ENCODE peak calls at places on chromosome 5, in seven cellular contexts. One of them, this sample, is unnamed.

GRCh38 chr5:83513081-83513480 is 41.5 kb downstream of the VCAN start:
- DNase-seq in body of pancreas: no peak
- DNase-seq in choroid plexus epithelial cell: no peak
- DNase-seq in GM12878: no peak
- DNase-seq in coronary artery: no peak
- DNase-seq in PC-3: no peak
- DNase-seq in mucosa of descending colon: no peak
- DNase-seq in this sample: no peak

GRCh38 chr5:136374003-136374402 is 8.7 kb upstream of the TRPC7 start:
- DNase-seq in PC-3: peak; percentile 64
- DNase-seq in choroid plexus epithelial cell: peak; percentile 65
- DNase-seq in mucosa of descending colon: no peak
- DNase-seq in GM12878: no peak
- DNase-seq in coronary artery: no peak
- DNase-seq in body of pancreas: no peak
- DNase-seq in this sample: peak; percentile 11

GRCh38 chr5:67921004-67921601 is 294.5 kb upstream of the PIK3R1 start:
- DNase-seq in mucosa of descending colon: no peak
- DNase-seq in body of pancreas: no peak
- DNase-seq in PC-3: no peak
- DNase-seq in coronary artery: no peak
- DNase-seq in GM12878: no peak
- DNase-seq in choroid plexus epithelial cell: peak; percentile 6
- DNase-seq in this sample: no peak

GRCh38 chr5:133324058-133324457 is 272.2 kb downstream of the HSPA4 start:
- DNase-seq in coronary artery: no peak
- DNase-seq in mucosa of descending colon: no peak
- DNase-seq in PC-3: no peak
- DNase-seq in body of pancreas: no peak
- DNase-seq in GM12878: no peak
- DNase-seq in choroid plexus epithelial cell: no peak
- DNase-seq in this sample: no peak

GRCh38 chr5:140557965-140558364 is 692 bp upstream of the SRA1 start:
- DNase-seq in coronary artery: no peak
- DNase-seq in choroid plexus epithelial cell: no peak
- DNase-seq in GM12878: no peak
- DNase-seq in body of pancreas: no peak
- DNase-seq in PC-3: no peak
- DNase-seq in mucosa of descending colon: no peak
- DNase-seq in this sample: no peak

GRCh38 chr5:15807248-15807647 is 307.3 kb downstream of the FBXL7 start:
- DNase-seq in coronary artery: no peak
- DNase-seq in body of pancreas: peak; percentile 36
- DNase-seq in mucosa of descending colon: no peak
- DNase-seq in choroid plexus epithelial cell: peak; percentile 58
- DNase-seq in GM12878: no peak
- DNase-seq in PC-3: no peak
- DNase-seq in this sample: no peak

GRCh38 chr5:125695994-125696679 is 727.1 kb upstream of the GRAMD2B start:
- DNase-seq in mucosa of descending colon: no peak
- DNase-seq in PC-3: peak; percentile 28
- DNase-seq in coronary artery: no peak
- DNase-seq in body of pancreas: no peak
- DNase-seq in choroid plexus epithelial cell: no peak
- DNase-seq in GM12878: no peak
- DNase-seq in this sample: no peak

GRCh38 chr5:124453221-124454032 is 293.0 kb downstream of the ZNF608 start:
- DNase-seq in choroid plexus epithelial cell: peak; percentile 73
- DNase-seq in PC-3: peak; percentile 65
- DNase-seq in coronary artery: no peak
- DNase-seq in mucosa of descending colon: no peak
- DNase-seq in body of pancreas: no peak
- DNase-seq in GM12878: peak; percentile 83
- DNase-seq in this sample: no peak

GRCh38 chr5:129367883-129368282 is 92.2 kb upstream of the ADAMTS19 start:
- DNase-seq in PC-3: no peak
- DNase-seq in coronary artery: no peak
- DNase-seq in GM12878: no peak
- DNase-seq in choroid plexus epithelial cell: peak; percentile 18
- DNase-seq in body of pancreas: no peak
- DNase-seq in mucosa of descending colon: no peak
- DNase-seq in this sample: no peak

GRCh38 chr5:33105521-33105941 is 335.2 kb upstream of the TARS1 start:
- DNase-seq in choroid plexus epithelial cell: peak; percentile 64
- DNase-seq in body of pancreas: no peak
- DNase-seq in GM12878: no peak
- DNase-seq in coronary artery: no peak
- DNase-seq in PC-3: peak; percentile 45
- DNase-seq in mucosa of descending colon: no peak
- DNase-seq in this sample: no peak

GRCh38 chr5:17187401-17187800 is 30.0 kb upstream of the BASP1 start:
- DNase-seq in GM12878: no peak
- DNase-seq in mucosa of descending colon: no peak
- DNase-seq in coronary artery: no peak
- DNase-seq in body of pancreas: no peak
- DNase-seq in choroid plexus epithelial cell: no peak
- DNase-seq in PC-3: peak; percentile 98
- DNase-seq in this sample: no peak

GRCh38 chr5:852431-853401 is 1.9 kb upstream of the ZDHHC11 start:
- DNase-seq in coronary artery: no peak
- DNase-seq in body of pancreas: no peak
- DNase-seq in choroid plexus epithelial cell: no peak
- DNase-seq in mucosa of descending colon: no peak
- DNase-seq in GM12878: no peak
- DNase-seq in PC-3: no peak
- DNase-seq in this sample: no peak

GRCh38 chr5:120684213-120684612 is 220.1 kb downstream of the PRR16 start:
- DNase-seq in mucosa of descending colon: no peak
- DNase-seq in coronary artery: no peak
- DNase-seq in GM12878: no peak
- DNase-seq in body of pancreas: no peak
- DNase-seq in choroid plexus epithelial cell: peak; percentile 60
- DNase-seq in PC-3: peak; percentile 51
- DNase-seq in this sample: no peak

GRCh38 chr5:72246954-72247442 is 73.0 kb downstream of the MRPS27 start:
- DNase-seq in PC-3: peak; percentile 63
- DNase-seq in body of pancreas: no peak
- DNase-seq in coronary artery: no peak
- DNase-seq in GM12878: no peak
- DNase-seq in mucosa of descending colon: no peak
- DNase-seq in choroid plexus epithelial cell: peak; percentile 62
- DNase-seq in this sample: no peak

GRCh38 chr5:431001-431710 is 11.8 kb upstream of the EXOC3 start:
- DNase-seq in GM12878: no peak
- DNase-seq in mucosa of descending colon: peak; percentile 79
- DNase-seq in PC-3: peak; percentile 62
- DNase-seq in body of pancreas: no peak
- DNase-seq in choroid plexus epithelial cell: peak; percentile 43
- DNase-seq in coronary artery: peak; percentile 71
- DNase-seq in this sample: peak; percentile 19

GRCh38 chr5:95959964-95960801 is 1.5 kb downstream of the ELL2 start:
- DNase-seq in body of pancreas: peak; percentile 50
- DNase-seq in choroid plexus epithelial cell: peak; percentile 56
- DNase-seq in coronary artery: peak; percentile 77
- DNase-seq in mucosa of descending colon: peak; percentile 33
- DNase-seq in PC-3: no peak
- DNase-seq in GM12878: no peak
- DNase-seq in this sample: peak; percentile 9
- TF ChIP-seq CTCF in body of pancreas: peak; percentile 41
- TF ChIP-seq CTCF in choroid plexus epithelial cell: peak; percentile 10
- TF ChIP-seq CTCF in coronary artery: no peak
- TF ChIP-seq CTCF in mucosa of descending colon: no peak
- TF ChIP-seq CTCF in PC-3: no peak
- TF ChIP-seq CTCF in GM12878: peak; percentile 13
- TF ChIP-seq CTCF in this sample: no peak

GRCh38 chr5:118558871-118559270 is 429.5 kb downstream of the DTWD2 start:
- DNase-seq in body of pancreas: no peak
- DNase-seq in PC-3: no peak
- DNase-seq in coronary artery: no peak
- DNase-seq in GM12878: no peak
- DNase-seq in mucosa of descending colon: no peak
- DNase-seq in choroid plexus epithelial cell: no peak
- DNase-seq in this sample: no peak

GRCh38 chr5:118561235-118561634 is 427.1 kb downstream of the DTWD2 start:
- DNase-seq in GM12878: no peak
- DNase-seq in PC-3: no peak
- DNase-seq in coronary artery: no peak
- DNase-seq in mucosa of descending colon: no peak
- DNase-seq in body of pancreas: no peak
- DNase-seq in choroid plexus epithelial cell: no peak
- DNase-seq in this sample: no peak

GRCh38 chr5:118557103-118557805 is 431.1 kb downstream of the DTWD2 start:
- DNase-seq in choroid plexus epithelial cell: no peak
- DNase-seq in mucosa of descending colon: no peak
- DNase-seq in GM12878: no peak
- DNase-seq in coronary artery: no peak
- DNase-seq in body of pancreas: no peak
- DNase-seq in PC-3: no peak
- DNase-seq in this sample: no peak

DNA sequence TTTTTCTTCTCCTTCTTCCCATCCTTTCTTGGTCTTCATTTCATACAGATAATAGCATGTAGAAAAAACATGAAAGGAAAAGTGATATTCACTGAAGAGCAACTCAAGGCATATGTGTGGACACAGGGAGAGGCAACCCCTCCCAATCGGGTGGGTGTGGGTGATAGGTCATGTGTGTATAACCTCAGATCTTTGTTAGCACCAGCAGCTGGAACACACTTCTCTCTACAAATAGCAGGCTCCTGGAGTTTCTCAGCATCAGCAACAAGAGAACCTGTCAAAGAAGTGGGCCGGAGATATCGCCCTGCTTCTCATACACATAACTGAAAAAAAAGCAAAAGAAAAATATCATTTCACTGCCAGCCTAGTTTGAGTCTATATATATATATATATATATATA is 426.4 kb downstream of the DTWD2 start:
- DNase-seq in PC-3: no peak
- DNase-seq in GM12878: no peak
- DNase-seq in choroid plexus epithelial cell: no peak
- DNase-seq in coronary artery: no peak
- DNase-seq in body of pancreas: no peak
- DNase-seq in mucosa of descending colon: no peak
- DNase-seq in this sample: no peak
- H3K4me3 ChIP-seq in PC-3: no peak overlapping the region
- H3K4me3 ChIP-seq in GM12878: no peak overlapping the region
- H3K4me3 ChIP-seq in choroid plexus epithelial cell: no peak overlapping the region
- H3K4me3 ChIP-seq in coronary artery: no peak overlapping the region
- H3K4me3 ChIP-seq in body of pancreas: no peak overlapping the region
- H3K4me3 ChIP-seq in mucosa of descending colon: no peak overlapping the region
- H3K4me3 ChIP-seq in this sample: no peak overlapping the region

DNA sequence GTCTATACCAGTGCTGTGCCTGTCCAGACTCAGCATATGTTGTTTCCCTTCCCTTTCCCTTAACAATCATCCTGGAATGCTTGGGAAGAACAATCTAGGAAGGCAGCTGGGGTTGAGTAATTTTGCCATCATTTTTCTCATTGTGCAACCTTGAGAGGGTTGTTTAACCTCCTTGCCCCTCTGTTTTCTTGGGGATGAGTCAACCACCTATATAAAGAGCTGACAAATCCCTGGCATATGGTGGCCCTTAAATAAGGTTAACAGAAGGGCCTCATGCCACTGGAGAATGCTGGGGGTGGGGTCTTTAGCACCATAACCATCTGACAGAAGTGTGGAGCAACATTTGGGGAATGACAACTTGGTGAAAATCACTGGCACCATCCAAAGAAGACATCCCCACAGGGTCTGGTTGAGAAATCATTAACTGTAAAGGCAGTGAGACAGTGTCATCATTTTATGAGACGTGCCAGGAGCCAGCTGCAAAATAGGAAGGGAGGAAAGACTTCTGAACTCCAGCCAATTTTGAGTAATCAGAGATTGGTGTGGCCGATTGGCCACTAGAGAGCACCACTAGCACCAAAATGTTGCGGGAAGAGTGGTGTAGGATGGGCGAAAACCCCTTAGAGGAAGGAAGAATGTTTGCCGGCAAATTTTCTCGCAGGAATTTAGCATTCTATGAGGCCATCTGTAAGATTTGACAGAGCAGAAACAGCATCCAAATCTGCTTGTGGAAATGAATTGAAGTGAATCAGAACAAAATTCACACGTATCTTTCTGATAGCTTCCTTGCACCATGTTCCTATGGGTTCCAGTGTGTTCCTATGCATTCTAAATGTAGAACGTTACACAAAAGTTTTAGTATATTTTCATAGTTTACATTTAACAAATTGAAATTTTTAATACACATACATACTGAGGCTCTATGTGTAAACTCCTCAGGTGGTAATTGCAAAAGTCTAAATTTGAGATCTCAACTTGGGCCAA is 113.8 kb downstream of the MSX2 start:
- DNase-seq in choroid plexus epithelial cell: peak; percentile 21
- DNase-seq in PC-3: peak; percentile 47
- DNase-seq in coronary artery: no peak
- DNase-seq in body of pancreas: peak; percentile 33
- DNase-seq in mucosa of descending colon: no peak
- DNase-seq in GM12878: no peak
- DNase-seq in this sample: no peak
- TF ChIP-seq CTCF in choroid plexus epithelial cell: peak; percentile 24
- TF ChIP-seq CTCF in PC-3: peak; percentile 42
- TF ChIP-seq CTCF in coronary artery: no peak
- TF ChIP-seq CTCF in body of pancreas: peak; percentile 15
- TF ChIP-seq CTCF in mucosa of descending colon: no peak
- TF ChIP-seq CTCF in GM12878: peak; percentile 6
- TF ChIP-seq CTCF in this sample: no peak

GRCh38 chr5:18305288-18305899 is 671.1 kb downstream of the TAF11L14 start:
- DNase-seq in choroid plexus epithelial cell: peak; percentile 68
- DNase-seq in mucosa of descending colon: peak; percentile 15
- DNase-seq in body of pancreas: no peak
- DNase-seq in PC-3: peak; percentile 75
- DNase-seq in coronary artery: no peak
- DNase-seq in GM12878: no peak
- DNase-seq in this sample: peak; percentile 4
- H3K4me3 ChIP-seq in choroid plexus epithelial cell: no peak overlapping the region
- H3K4me3 ChIP-seq in mucosa of descending colon: no peak overlapping the region
- H3K4me3 ChIP-seq in body of pancreas: no peak overlapping the region
- H3K4me3 ChIP-seq in PC-3: no peak overlapping the region
- H3K4me3 ChIP-seq in coronary artery: no peak overlapping the region
- H3K4me3 ChIP-seq in GM12878: no peak overlapping the region
- H3K4me3 ChIP-seq in this sample: no peak overlapping the region

This sample was measured in thyroid gland.